ENCODE peak calls at places on chromosomes 5 and 9, in five cellular contexts. G is stimulated activated naive B cell treated with anti-CD40 and anti-IgM and Interleukin-4, amounts not matched to agents 10 μg/mL and 1 μg/mL and 100 μg/mL, for 72 hours; A is BJ; K is M059J; E is midbrain. I is an unnamed sample.

GRCh38 chr9:90802534-90802933 is 915 bp downstream of the SYK start:
- DNase-seq in G (no peak), A (no peak), K (no peak), E (no peak), I (no peak)

GRCh38 chr5:162288647-162289296 is 221.2 kb downstream of the GABRG2 start:
- DNase-seq in G (no peak), A (no peak), K (no peak), E (no peak), I (no peak)

GRCh38 chr5:67300321-67300720 is 103.7 kb upstream of the CD180 start:
- DNase-seq in G (no peak), A (no peak), K (no peak), E (no peak), I (no peak)

GRCh38 chr5:176394881-176395675 is 6.5 kb downstream of the HIGD2A start:
- DNase-seq in G (no peak), A (no peak), K (no peak), E (no peak), I (no peak)

GRCh38 chr5:140118294-140118936 is 4.5 kb downstream of the PURA start:
- DNase-seq in G (no peak), A (no peak), K (peak), E (peak), I (no peak)

GRCh38 chr5:163677092-163677491 is 171.7 kb downstream of the MAT2B start:
- DNase-seq in G (no peak), A (no peak), K (no peak), E (no peak), I (no peak)

GRCh38 chr5:14525397-14525796 is 56.2 kb upstream of the OTULINL start:
- DNase-seq in G (no peak), A (no peak), K (no peak), E (no peak), I (no peak)

GRCh38 chr5:173670791-173671120 is 54.3 kb upstream of the BOD1 start:
- DNase-seq in G (no peak), A (no peak), K (peak), E (no peak), I (no peak)

GRCh38 chr5:173762045-173762444 is 126.1 kb upstream of the CPEB4 start:
- DNase-seq in G (no peak), A (no peak), K (no peak), E (no peak), I (no peak)

GRCh38 chr5:139666551-139666950 is 18.4 kb downstream of the CXXC5 start:
- DNase-seq in G (no peak), A (no peak), K (no peak), E (no peak), I (no peak)

GRCh38 chr9:105244996-105245719 is 707 bp downstream of the SLC44A1 start:
- DNase-seq in G (peak), A (no peak), K (peak), E (peak), I (no peak)

GRCh38 chr9:128190516-128191405 is 611 bp downstream of the CIZ1 start:
- DNase-seq in G (no peak), A (no peak), K (no peak), E (peak), I (no peak)

GRCh38 chr9:76681556-76681955 is 82.7 kb upstream of the PCA3 start:
- DNase-seq in G (no peak), A (no peak), K (no peak), E (no peak), I (no peak)

GRCh38 chr5:15783734-15784133 is 283.8 kb downstream of the FBXL7 start:
- DNase-seq in G (no peak), A (no peak), K (no peak), E (no peak), I (no peak)

GRCh38 chr5:141766152-141766551 is 84.1 kb upstream of the ARAP3 start:
- DNase-seq in G (no peak), A (no peak), K (no peak), E (no peak), I (no peak)

I was measured in NCI-H187 treated with DMSO at 0.1 percent for 48 hours.